ENCODE peak calls at places on chromosomes 1 and 21, in six cellular contexts. Z is H1, Y is HCT116, D is HepG2, B is K562, P is GM12878. N is an unnamed sample.

GRCh38 chr21:37233551-37234146 is 33.5 kb downstream of the VPS26C start:
- DNase-seq in Z (peak), Y (no peak), D (no peak), B (no peak), P (no peak), N (no peak)

GRCh38 chr1:162847839-162848453 is 13.0 kb downstream of the CCDC190 start:
- DNase-seq in Z (peak), Y (peak), D (peak), B (peak), P (no peak), N (peak)

GRCh38 chr21:36964832-36965719 is 1.4 kb downstream of the HLCS start:
- DNase-seq in Z (no peak), Y (no peak), D (no peak), B (no peak), P (no peak), N (no peak)

GRCh38 chr1:113057006-113057405 is 16.0 kb upstream of the LRIG2 start:
- DNase-seq in Z (no peak), Y (no peak), D (no peak), B (no peak), P (no peak), N (no peak)

GRCh38 chr1:235864965-235865525 is 1.7 kb downstream of the LYST start:
- DNase-seq in Z (no peak), Y (no peak), D (no peak), B (no peak), P (no peak), N (no peak)

GRCh38 chr1:92118826-92119225 is 38.7 kb downstream of the BTBD8 start:
- DNase-seq in Z (no peak), Y (peak), D (no peak), B (no peak), P (no peak), N (no peak)

GRCh38 chr1:200029035-200029623 is 1.6 kb downstream of the NR5A2 start:
- DNase-seq in Z (peak), Y (peak), D (no peak), B (no peak), P (no peak), N (no peak)

GRCh38 chr1:164704954-164705353 is 146.0 kb downstream of the PBX1 start:
- DNase-seq in Z (no peak), Y (no peak), D (no peak), B (no peak), P (no peak), N (no peak)

GRCh38 chr21:41170442-41170841 is 2.5 kb downstream of the BACE2 start:
- DNase-seq in Z (peak), Y (no peak), D (peak), B (peak), P (no peak), N (no peak)

DNA sequence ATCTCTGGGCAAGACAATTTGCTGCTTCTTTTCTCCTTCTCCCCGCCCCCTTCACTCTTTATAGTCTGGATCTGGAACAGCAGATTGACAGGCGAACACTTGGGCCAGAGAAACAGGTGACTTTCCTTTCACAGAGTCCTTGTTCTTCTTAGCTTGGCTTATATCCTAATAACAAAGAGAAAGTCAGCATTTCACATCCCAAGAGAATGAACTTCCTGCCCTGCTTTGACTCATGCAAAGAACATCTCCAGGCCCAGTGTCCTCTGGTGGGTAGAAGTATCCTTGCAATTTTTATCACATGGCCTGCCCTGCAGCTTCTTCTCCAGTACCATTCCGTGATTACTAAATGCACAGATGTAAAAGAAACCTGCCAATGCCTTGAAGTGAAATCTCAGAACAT is 764.4 kb downstream of the ADGRL2 start:
- DNase-seq in Z (no peak), Y (peak), D (no peak), B (no peak), P (no peak), N (peak)
- TF ChIP-seq ZNF274 in Z (no peak), Y (no peak), D (no peak), B (no peak), P (no peak), N (no peak)

DNA sequence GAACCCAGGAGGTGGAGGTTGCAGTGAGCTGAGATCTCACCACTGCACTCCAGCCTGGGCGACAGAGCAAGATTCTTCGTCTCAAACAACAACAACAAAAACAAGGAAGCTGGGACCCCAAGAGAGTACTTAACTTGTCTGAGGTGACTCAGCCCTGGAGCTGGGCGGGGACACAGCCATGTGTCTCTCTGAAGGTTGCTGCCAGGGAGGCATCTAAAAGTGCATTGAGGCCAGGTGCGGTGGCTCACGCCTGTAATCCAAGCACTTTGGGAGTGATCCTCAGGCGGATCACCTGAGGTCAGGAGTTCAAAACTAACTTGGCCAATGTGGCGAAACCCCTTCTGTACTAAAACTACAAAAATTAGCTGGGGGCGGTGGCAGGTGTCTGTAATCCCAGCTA is 7.7 kb downstream of the IFI6 start:
- DNase-seq in Z (no peak), Y (no peak), D (no peak), B (no peak), P (no peak), N (no peak)
- TF ChIP-seq YY1 in Z (no peak), Y (no peak), D (no peak), B (no peak), P (no peak), N (no peak)

DNA sequence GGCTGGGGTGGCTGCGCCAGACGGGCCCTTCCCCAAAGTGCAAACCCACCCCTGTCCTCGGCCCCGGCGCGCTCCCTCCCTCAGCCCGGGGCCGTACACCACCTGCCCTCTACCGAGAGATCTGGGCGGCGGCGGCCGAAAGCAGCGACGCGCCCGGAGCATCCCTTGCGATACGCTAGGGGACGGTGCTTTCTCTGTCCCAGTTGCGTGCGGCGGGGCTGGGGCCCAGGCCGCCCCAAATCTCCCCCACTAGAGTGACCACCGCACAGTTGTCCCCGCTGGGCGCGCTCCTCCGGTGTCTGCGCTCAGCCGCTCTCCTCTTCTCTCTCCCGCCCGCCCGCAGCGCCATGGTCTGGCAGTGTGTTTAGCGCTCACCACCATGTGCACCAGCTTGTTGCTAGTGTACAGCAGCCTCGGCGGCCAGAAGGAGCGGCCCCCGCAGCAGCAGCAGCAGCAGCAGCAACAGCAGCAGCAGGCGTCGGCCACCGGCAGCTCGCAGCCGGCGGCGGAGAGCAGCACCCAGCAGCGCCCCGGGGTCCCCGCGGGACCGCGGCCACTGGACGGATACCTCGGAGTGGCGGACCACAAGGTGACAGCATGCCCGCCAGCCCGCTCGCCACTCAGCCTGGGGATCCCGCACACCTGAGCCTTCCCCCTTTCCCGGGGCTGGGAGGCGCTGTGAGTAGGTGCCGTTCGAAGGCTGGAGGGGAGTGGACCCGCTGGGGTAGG is 1.0 kb downstream of the ST6GALNAC5 start:
- DNase-seq in Z (peak), Y (no peak), D (no peak), B (no peak), P (no peak), N (peak)
- TF ChIP-seq ZNF274 in Z (no peak), Y (no peak), D (no peak), B (no peak), P (no peak), N (no peak)

GRCh38 chr1:173601588-173601987 is 1.3 kb downstream of the SLC9C2 start:
- DNase-seq in Z (no peak), Y (no peak), D (no peak), B (no peak), P (peak), N (no peak)
- TF ChIP-seq YY1 in Z (no peak), Y (no peak), D (no peak), B (no peak), P (no peak), N (no peak)

GRCh38 chr1:54502342-54502741 is 45.7 kb upstream of the ACOT11 start:
- DNase-seq in Z (no peak), Y (no peak), D (no peak), B (no peak), P (no peak), N (no peak)

GRCh38 chr1:54507033-54507432 is 41.0 kb upstream of the ACOT11 start:
- DNase-seq in Z (no peak), Y (no peak), D (no peak), B (no peak), P (no peak), N (no peak)

GRCh38 chr1:54506594-54506993 is 41.4 kb upstream of the ACOT11 start:
- DNase-seq in Z (no peak), Y (no peak), D (no peak), B (no peak), P (no peak), N (no peak)

GRCh38 chr1:54510715-54511270 is 37.2 kb upstream of the ACOT11 start:
- DNase-seq in Z (no peak), Y (no peak), D (no peak), B (no peak), P (no peak), N (no peak)

DNA sequence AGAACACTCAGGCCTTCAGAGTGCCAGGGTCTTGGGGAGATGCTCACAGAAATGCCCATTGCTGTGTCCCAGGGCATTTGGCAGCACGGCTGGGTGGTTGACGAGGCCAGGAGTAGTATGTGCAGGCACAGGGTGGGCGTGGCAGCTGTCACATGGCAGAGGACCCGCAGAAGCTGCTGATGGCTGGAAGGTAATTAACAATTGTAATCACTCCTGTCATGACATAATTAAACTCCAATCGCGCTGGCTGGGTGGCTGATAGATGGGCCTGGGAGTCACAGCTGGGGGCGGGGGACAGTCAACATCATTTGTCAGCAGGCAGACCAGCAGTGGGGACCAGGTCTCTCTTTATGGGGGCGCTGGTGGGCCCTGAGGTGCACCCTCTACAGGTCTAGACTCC is 40.6 kb upstream of the ACOT11 start:
- DNase-seq in Z (no peak), Y (no peak), D (no peak), B (no peak), P (no peak), N (no peak)
- TF ChIP-seq ZNF274 in Z (no peak), Y (no peak), D (no peak), B (no peak), P (no peak), N (no peak)